ENCODE peak calls at places on chromosomes 7 and 10, in six cellular contexts. S is PC-3; X is fibroblast of mammary gland; P is iPS DF 6.9; T is neural progenitor cell; G is CD8-positive, alpha-beta T cell. R is an unnamed sample.

GRCh38 chr10:12417341-12417740 is 68.0 kb downstream of the CAMK1D start:
- DNase-seq in G (no peak), S (no peak), X (no peak), P (no peak), T (no peak), R (no peak)

GRCh38 chr10:43227911-43228782 is 38.7 kb downstream of the RASGEF1A start:
- DNase-seq in S (no peak), X (no peak), P (no peak), T (no peak), G (no peak), R (peak)

GRCh38 chr10:35339946-35340345 is 3.6 kb downstream of the CCNY start:
- DNase-seq in P (no peak), S (peak), G (no peak), X (peak), T (no peak), R (no peak)

GRCh38 chr10:115902596-115902995 is 370.4 kb downstream of the GFRA1 start:
- DNase-seq in G (no peak), X (no peak), P (no peak), S (no peak), T (no peak), R (no peak)

GRCh38 chr7:105584165-105584564 is 2.9 kb upstream of the EFCAB10 start:
- DNase-seq in P (no peak), X (no peak), T (no peak), G (no peak), S (no peak), R (no peak)

GRCh38 chr7:2616973-2617709 is 14.6 kb upstream of the TTYH3 start:
- DNase-seq in P (no peak), T (peak), X (no peak), G (no peak), S (no peak), R (no peak)

GRCh38 chr7:47535033-47535703 is 46.7 kb downstream of the TNS3 start:
- DNase-seq in G (no peak), T (peak), P (no peak), X (peak), S (no peak), R (no peak)

GRCh38 chr7:159130820-159131219 is 13.8 kb downstream of the VIPR2 start:
- DNase-seq in G (no peak), S (no peak), X (no peak), T (no peak), P (no peak), R (no peak)

GRCh38 chr10:69503896-69504265 is 52.6 kb downstream of the TSPAN15 start:
- DNase-seq in T (no peak), X (no peak), G (no peak), S (no peak), P (no peak), R (no peak)

GRCh38 chr10:114908896-114909295 is 29.1 kb upstream of the TRUB1 start:
- DNase-seq in G (no peak), P (no peak), T (no peak), S (peak), X (no peak), R (no peak)

GRCh38 chr10:133140417-133141143 is 19.4 kb upstream of the KNDC1 start:
- DNase-seq in G (no peak), P (no peak), T (no peak), X (no peak), S (no peak), R (no peak)

GRCh38 chr10:124183617-124184016 is 90.2 kb upstream of the CHST15 start:
- DNase-seq in G (no peak), T (no peak), S (no peak), X (no peak), P (no peak), R (peak)

GRCh38 chr10:8365935-8366911 is 311.7 kb downstream of the GATA3 start:
- DNase-seq in G (peak), P (no peak), X (no peak), T (no peak), S (peak), R (peak)

GRCh38 chr10:100562008-100562672 is 26.4 kb downstream of the HIF1AN start:
- DNase-seq in P (peak), G (peak), S (peak), T (peak), X (peak), R (peak)

GRCh38 chr10:21516270-21517131 is 9.0 kb downstream of the SKIDA1 start:
- DNase-seq in S (peak), T (peak), P (no peak), X (peak), G (peak), R (peak)

GRCh38 chr7:70925411-70926115 is 206.4 kb upstream of the GALNT17 start:
- DNase-seq in X (no peak), G (no peak), P (no peak), S (no peak), T (peak), R (no peak)

GRCh38 chr10:32538256-32538655 is 92.3 kb downstream of the CCDC7 start:
- DNase-seq in S (no peak), G (no peak), P (no peak), T (no peak), X (no peak), R (no peak)

GRCh38 chr10:125057158-125058001 is 103.0 kb downstream of the CTBP2 start:
- DNase-seq in S (no peak), T (peak), P (no peak), X (peak), G (no peak), R (peak)

GRCh38 chr10:92920866-92921265 is 72.5 kb downstream of the EXOC6 start:
- DNase-seq in X (no peak), G (no peak), P (no peak), S (no peak), T (no peak), R (no peak)

GRCh38 chr7:156456503-156457115 is 184.0 kb upstream of the RNF32 start:
- DNase-seq in G (no peak), P (no peak), S (no peak), X (no peak), T (no peak), R (no peak)

GRCh38 chr7:55493416-55493815 is 78.9 kb downstream of the VOPP1 start:
- DNase-seq in P (no peak), T (no peak), X (peak), S (peak), G (no peak), R (no peak)

GRCh38 chr10:110356628-110357245 is 52.0 kb upstream of the SMNDC1 start:
- DNase-seq in P (no peak), T (no peak), X (peak), S (peak), G (peak), R (peak)

GRCh38 chr7:20220824-20221547 is 3.8 kb upstream of the MACC1 start:
- DNase-seq in G (no peak), P (no peak), S (peak), T (no peak), X (peak), R (no peak)

GRCh38 chr10:43228783-43229207 is 38.1 kb downstream of the RASGEF1A start:
- DNase-seq in P (no peak), T (no peak), X (no peak), S (no peak), G (peak), R (no peak)

GRCh38 chr10:50605280-50606270 is 18.2 kb downstream of the SGMS1 start:
- DNase-seq in T (no peak), G (no peak), X (peak), S (peak), P (no peak), R (no peak)

GRCh38 chr10:90087197-90088007 is 386.0 kb downstream of the KIF20B start:
- DNase-seq in X (peak), T (no peak), P (no peak), S (peak), G (no peak), R (no peak)

GRCh38 chr7:66739477-66739876 is 1.1 kb upstream of the RABGEF1 start:
- DNase-seq in T (no peak), G (no peak), P (no peak), X (peak), S (no peak), R (no peak)

GRCh38 chr10:122075171-122075570 is 86.2 kb downstream of the TACC2 start:
- DNase-seq in T (no peak), G (no peak), X (no peak), S (no peak), P (no peak), R (no peak)

GRCh38 chr7:2837476-2837875 is 6.6 kb downstream of the GNA12 start:
- DNase-seq in T (no peak), S (no peak), P (no peak), G (no peak), X (no peak), R (no peak)

GRCh38 chr7:141575654-141576448 is 24.6 kb downstream of the AGK start:
- DNase-seq in T (no peak), P (no peak), G (no peak), S (no peak), X (peak), R (no peak)

GRCh38 chr10:97778452-97779302 is 6.9 kb upstream of the SFRP5 start:
- DNase-seq in S (no peak), X (no peak), P (no peak), G (no peak), T (peak), R (no peak)

GRCh38 chr7:148368562-148368961 is 222.0 kb upstream of the C7orf33 start:
- DNase-seq in X (no peak), P (no peak), S (no peak), G (no peak), T (no peak), R (no peak)

GRCh38 chr10:13776861-13777301 is 190.1 kb downstream of the PRPF18 start:
- DNase-seq in T (no peak), S (peak), P (no peak), X (peak), G (no peak), R (no peak)
- H3K4me3 ChIP-seq in T (no peak), S (no peak), P (no peak), X (no peak), G (no peak), R (no peak)

GRCh38 chr7:151062111-151062398 is 2.7 kb downstream of the SLC4A2 start:
- DNase-seq in S (no peak), P (no peak), T (no peak), G (no peak), X (no peak), R (no peak)

GRCh38 chr7:151064454-151064853 is 5.1 kb downstream of the SLC4A2 start:
- DNase-seq in S (no peak), X (no peak), T (no peak), P (no peak), G (no peak), R (no peak)

GRCh38 chr7:151061241-151062110 is 2.1 kb downstream of the SLC4A2 start:
- DNase-seq in X (no peak), S (no peak), T (peak), G (no peak), P (no peak), R (no peak)

GRCh38 chr7:151063212-151063561 is 3.8 kb downstream of the SLC4A2 start:
- DNase-seq in S (peak), X (peak), G (no peak), T (no peak), P (no peak), R (no peak)

DNA sequence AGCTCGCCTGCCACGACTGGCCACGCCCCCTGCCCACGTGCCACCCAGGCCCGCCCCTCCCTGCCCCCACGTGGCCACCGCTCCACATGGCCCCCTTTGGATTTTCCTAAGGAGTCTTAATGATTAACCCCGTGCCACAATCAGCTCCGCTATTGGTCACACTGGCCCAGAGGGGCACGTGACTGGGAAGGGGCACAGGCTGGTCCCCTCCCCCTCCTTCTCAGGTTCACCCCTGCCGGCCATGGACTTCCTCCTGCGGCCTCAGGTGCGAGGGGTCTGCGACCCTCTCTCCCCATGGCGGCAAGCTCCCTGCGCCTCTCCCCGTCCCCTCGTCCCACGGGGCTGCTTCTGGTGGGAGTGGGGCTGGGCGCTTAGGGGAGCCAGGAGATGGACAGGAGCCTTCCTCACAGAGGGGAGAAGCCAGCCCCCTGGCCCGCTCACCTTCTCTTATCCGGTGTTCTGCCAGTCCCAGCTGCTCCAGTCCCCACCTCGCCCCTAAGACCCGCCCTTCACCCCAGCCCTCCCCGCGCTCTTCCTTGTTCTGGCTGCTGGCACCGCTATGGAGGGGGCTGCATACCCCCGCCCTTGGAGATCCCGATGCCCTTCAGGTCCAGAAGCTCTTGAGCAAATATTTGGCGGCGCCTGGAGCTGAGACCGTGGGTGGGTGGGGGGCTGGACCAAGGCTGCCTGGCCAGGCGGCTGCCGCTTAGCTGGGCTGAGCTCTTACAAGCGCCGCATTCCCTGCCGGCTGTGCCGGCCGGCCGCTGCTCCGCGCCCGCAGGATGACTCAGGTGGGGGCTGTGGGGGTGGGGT is 3.2 kb downstream of the SLC4A2 start:
- DNase-seq in S (peak), G (no peak), X (peak), T (peak), P (no peak), R (no peak)
- H3K4me3 ChIP-seq in S (peak), G (no peak), X (peak), T (peak), P (peak), R (no peak)

GRCh38 chr7:154833839-154834238 is 169.1 kb downstream of the PAXIP1 start:
- DNase-seq in G (no peak), X (no peak), P (no peak), T (no peak), S (no peak), R (no peak)

GRCh38 chr7:154835924-154836529 is 166.9 kb downstream of the PAXIP1 start:
- DNase-seq in T (no peak), X (no peak), P (no peak), S (no peak), G (no peak), R (no peak)

GRCh38 chr7:154837087-154837486 is 165.8 kb downstream of the PAXIP1 start:
- DNase-seq in P (no peak), S (no peak), T (no peak), G (no peak), X (no peak), R (no peak)

GRCh38 chr7:154837622-154838021 is 165.3 kb downstream of the PAXIP1 start:
- DNase-seq in S (no peak), P (no peak), X (no peak), G (no peak), T (no peak), R (no peak)

DNA sequence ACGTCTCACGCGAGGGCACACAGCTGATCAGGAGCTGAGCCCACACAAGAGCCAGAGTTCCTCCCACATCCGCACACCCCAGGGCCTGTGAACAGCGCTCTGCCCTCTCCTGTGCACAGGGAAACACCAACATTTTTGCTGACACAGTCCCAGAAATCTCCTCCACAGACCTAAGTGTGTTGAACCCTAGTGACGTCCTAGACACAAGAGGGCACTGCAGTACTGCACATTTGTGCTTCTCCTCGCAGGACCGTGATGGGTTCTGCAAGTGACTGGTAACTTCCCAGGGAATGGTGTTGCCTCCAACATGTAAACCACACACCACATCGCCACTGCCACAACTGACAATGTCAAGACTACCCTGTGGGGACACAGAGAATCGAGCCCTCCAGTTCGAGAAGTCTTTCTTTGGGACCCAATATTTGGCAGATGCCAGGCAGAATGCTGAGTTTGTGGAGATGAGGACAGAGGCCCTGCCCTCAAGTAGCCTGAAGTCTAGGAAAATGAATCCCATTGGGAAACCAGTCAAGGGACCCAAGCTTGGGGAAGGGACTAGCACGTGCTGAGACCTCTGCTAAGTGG is 170.3 kb downstream of the PAXIP1 start:
- DNase-seq in P (no peak), S (peak), T (peak), G (no peak), X (no peak), R (no peak)
- H3K4me3 ChIP-seq in P (no peak), S (no peak), T (no peak), G (no peak), X (no peak), R (no peak)

DNA sequence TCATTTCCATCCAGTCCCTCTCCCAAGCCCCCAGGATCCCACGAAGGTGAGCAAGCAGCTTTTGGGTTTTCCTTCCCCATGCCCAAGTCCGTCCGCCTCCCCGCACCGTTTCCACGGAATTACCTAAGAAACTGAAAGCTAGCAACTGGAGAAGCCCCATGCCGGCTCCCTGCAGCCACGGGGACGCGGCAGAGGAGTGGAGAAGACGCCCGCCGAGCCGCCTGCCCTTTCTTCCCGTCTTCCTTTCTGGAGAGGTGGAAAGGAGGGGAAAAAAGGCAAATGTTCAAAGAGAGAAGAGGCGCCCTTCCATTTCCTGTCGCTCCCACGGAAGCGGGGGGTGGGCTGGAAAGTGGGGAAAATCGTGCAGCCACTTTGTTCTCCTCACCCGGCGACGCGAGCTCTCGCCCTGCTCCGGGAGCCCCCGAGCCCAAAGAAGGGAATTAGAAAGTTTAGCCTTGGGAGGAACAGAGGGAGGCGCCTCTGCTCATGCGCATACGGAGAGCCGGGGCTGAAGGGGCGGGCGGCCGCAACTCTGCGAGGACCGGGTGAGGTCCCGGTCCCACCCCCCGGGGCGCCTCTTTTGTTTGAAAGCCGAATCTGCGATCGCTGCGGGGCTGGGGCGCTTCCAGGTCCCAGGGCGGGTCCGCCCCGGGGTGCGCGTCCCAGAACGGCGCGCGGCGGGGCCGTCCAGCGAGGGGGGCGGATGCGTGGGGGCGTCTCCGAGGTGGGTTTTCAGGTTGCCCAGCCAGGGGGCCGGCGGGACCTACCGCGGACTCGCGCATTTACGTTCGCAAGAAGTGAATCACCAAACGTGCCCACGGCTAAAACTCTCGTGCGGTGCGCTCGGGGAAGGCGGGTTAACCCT is at the start of gene LAMB1:
- DNase-seq in X (peak), P (no peak), S (peak), G (no peak), T (peak), R (peak)
- H3K4me3 ChIP-seq in X (peak), P (peak), S (peak), G (peak), T (peak), R (peak)

GRCh38 chr10:86970152-86970886 is 2.0 kb downstream of the ADIRF start:
- DNase-seq in G (no peak), S (peak), P (no peak), X (peak), T (peak), R (peak)

GRCh38 chr10:86969421-86970041 is 1.2 kb downstream of the ADIRF start:
- DNase-seq in T (no peak), X (peak), P (no peak), G (no peak), S (peak), R (peak)

GRCh38 chr10:86967481-86967941 is 771 bp upstream of the ADIRF start:
- DNase-seq in S (no peak), G (no peak), X (no peak), T (no peak), P (no peak), R (no peak)

GRCh38 chr10:86968271-86968993 is at the start of gene ADIRF:
- DNase-seq in P (no peak), T (no peak), G (no peak), S (peak), X (peak), R (no peak)

DNA sequence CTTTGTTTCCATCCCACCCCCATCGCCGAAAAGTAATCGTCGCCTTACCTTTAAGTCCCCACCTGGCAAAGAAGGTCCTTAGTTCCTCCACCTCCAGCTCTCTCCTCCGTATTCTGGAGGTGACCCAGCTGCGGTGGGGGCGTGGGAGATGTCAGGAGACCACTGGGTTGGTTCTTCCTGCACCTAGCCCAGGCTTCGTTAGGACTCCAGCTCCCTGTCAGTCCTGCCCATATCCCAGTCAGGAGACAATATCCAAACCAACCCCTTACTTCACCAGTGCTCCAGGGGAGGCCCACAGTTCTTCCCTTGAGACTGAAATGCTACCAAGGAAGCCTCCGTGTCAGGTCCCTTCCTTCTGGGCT is 693 bp downstream of the ADIRF start:
- DNase-seq in T (no peak), G (no peak), X (no peak), P (no peak), S (no peak), R (no peak)
- H3K4me3 ChIP-seq in T (no peak), G (peak), X (peak), P (no peak), S (peak), R (no peak)

DNA sequence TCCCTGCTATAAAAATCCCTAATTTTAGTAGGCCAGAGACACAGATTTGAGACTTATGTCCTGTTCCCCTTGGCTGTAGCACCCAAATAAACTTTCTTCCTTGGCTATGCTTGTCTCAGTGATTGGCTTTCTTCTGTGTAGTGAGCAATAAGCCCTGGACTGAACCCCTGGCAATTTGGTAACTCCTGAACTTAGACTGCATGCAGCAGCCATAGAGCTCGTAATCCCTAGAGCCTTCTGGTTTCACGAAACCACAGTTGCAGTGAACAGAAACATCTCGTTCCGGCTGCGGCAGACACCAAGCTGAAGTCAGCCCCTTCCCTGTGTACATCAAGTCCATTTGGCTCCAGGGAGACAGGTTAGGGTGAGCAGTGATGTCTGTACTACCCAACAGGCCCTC is 172.2 kb downstream of the LYZL1 start:
- DNase-seq in X (no peak), P (no peak), S (no peak), T (no peak), G (no peak), R (no peak)
- H3K4me3 ChIP-seq in X (no peak), P (no peak), S (no peak), T (no peak), G (no peak), R (no peak)

GRCh38 chr7:1569016-1569415 is 816 bp downstream of the PSMG3 start:
- DNase-seq in S (peak), T (no peak), X (peak), G (peak), P (no peak), R (peak)
- H3K4me3 ChIP-seq in S (peak), T (peak), X (peak), G (peak), P (peak), R (peak)

R was measured in SJSA1.